ENCODE peak calls at places on chromosomes 6 and 20, in eight cellular contexts. C is GM10248, Y is foreskin keratinocyte, Q is pancreas, F is psoas muscle, X is fibroblast of lung, I is heart right ventricle, J is AG09309. D is an unnamed sample.

GRCh38 chr6:133340557-133340956 is 99.4 kb downstream of the EYA4 start:
- DNase-seq in X (peak), I (no peak), C (no peak), F (no peak), J (no peak), Y (no peak), Q (no peak), D (no peak)

GRCh38 chr6:23031986-23032385 is 462.6 kb downstream of the HDGFL1 start:
- DNase-seq in X (peak), J (no peak), Q (no peak), Y (no peak), C (no peak), F (no peak), I (no peak), D (no peak)

GRCh38 chr6:15365273-15365687 is 119.4 kb downstream of the JARID2 start:
- DNase-seq in Y (peak), I (peak), Q (peak), F (peak), J (peak), C (peak), X (peak), D (no peak)

GRCh38 chr6:16273266-16273665 is 34.9 kb downstream of the GMPR start:
- DNase-seq in C (no peak), F (no peak), I (no peak), J (no peak), X (peak), Y (no peak), Q (no peak), D (no peak)

GRCh38 chr6:84346372-84346771 is 118.9 kb upstream of the CEP162 start:
- DNase-seq in C (no peak), X (no peak), J (no peak), F (no peak), Q (no peak), I (no peak), Y (no peak), D (no peak)

GRCh38 chr6:3578981-3579380 is 122.1 kb upstream of the SLC22A23 start:
- DNase-seq in F (no peak), Q (no peak), C (no peak), I (no peak), X (no peak), Y (peak), J (no peak), D (no peak)

GRCh38 chr6:125142614-125143013 is 11.0 kb upstream of the TPD52L1 start:
- DNase-seq in Y (no peak), J (no peak), C (no peak), X (peak), F (no peak), Q (no peak), I (no peak), D (no peak)

GRCh38 chr6:142764306-142764705 is 180.7 kb downstream of the HIVEP2 start:
- DNase-seq in F (no peak), J (no peak), I (no peak), X (peak), Q (no peak), Y (no peak), C (no peak), D (no peak)

GRCh38 chr6:146345582-146345981 is 198.1 kb upstream of the RAB32 start:
- DNase-seq in Q (no peak), C (no peak), J (no peak), F (no peak), Y (no peak), I (no peak), X (no peak), D (no peak)

DNA sequence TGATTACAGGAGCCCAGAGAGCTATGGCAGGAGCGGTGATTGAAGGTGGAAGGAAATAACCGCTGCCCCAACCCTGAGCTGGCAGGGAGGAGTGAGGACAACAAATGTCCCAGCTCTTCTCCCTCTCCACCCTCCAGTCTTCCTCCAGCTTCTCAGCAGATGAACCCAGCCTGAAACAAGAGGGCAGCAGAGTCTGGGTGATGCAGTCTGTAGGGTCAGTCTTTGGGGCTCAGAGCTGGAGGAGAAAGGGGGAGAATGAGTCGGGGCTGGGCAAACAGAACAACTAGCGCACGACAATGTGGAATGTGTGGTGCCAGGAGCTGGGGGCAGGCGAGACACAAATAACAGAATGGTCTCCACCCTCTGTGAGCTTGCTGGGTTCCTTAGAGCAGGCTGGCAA is 4.5 kb upstream of the GUCA1A start:
- DNase-seq in Y (no peak), X (no peak), C (no peak), I (no peak), F (no peak), Q (no peak), J (no peak), D (no peak)
- TF ChIP-seq CTCF in Y (no peak), X (peak), C (no peak), I (no peak), F (no peak), Q (no peak), J (peak), D (no peak)

DNA sequence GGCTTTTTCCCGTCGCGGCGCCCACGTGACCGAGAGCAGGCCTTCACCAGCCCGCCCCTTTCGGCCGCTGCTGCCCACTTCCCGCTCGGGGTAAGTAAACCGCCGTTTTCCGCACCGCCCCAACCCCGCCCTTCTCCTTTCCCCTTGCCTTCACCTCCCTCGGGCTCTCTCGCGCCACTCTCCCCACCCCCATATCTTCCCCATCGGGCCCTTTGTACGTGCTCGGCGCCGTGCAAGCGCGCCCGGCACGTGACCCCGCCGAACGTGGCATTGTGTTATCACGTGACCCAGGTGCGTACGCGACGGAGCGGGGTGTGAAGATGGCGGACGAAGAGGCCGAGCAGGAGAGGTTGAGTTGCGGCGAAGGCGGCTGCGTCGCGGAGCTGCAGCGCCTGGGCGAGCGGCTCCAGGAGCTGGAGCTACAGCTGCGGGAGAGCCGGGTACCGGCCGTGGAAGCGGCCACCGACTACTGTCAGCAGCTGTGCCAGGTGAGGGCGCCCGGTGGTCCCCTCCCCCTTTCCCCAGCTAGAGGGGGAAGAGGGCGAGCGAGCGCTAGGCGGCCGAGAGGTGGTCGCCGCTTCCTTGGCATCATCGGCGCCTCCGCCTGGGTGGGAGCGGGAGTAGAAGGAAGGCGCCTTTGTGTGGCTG is at the start of gene ZNF292:
- DNase-seq in X (peak), Q (peak), C (peak), Y (peak), F (peak), I (peak), J (peak), D (peak)
- TF ChIP-seq CTCF in X (no peak), Q (no peak), C (no peak), Y (peak), F (no peak), I (no peak), J (peak), D (peak)

GRCh38 chr20:11271319-11271718 is 597.5 kb upstream of the JAG1 start:
- DNase-seq in X (no peak), F (no peak), I (no peak), C (no peak), Q (no peak), J (no peak), Y (no peak), D (no peak)
- TF ChIP-seq CTCF in X (no peak), F (no peak), I (no peak), C (no peak), Q (no peak), J (peak), Y (no peak), D (peak)

DNA sequence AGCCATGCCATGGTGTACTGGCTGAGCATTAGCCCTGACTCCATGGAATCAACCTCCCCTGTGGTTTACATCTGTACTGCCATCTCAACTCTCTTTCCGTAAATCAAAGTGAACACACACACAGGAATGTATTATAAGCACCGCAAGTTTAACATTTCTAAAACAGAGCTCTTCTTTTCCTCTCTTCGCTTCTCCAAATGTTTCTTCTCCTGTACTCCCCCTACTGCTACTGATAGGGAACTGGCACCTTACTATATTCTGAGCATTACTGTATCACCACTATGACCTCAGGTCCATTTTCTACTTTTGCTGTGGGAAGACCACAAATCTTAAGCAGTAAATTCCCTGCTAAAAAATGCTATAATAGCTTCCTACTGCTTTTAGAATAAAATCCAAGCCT is 101.2 kb downstream of the NUS1 start:
- DNase-seq in F (no peak), I (no peak), X (peak), Q (no peak), Y (no peak), J (peak), C (no peak), D (no peak)
- TF ChIP-seq CTCF in F (no peak), I (no peak), X (peak), Q (no peak), Y (no peak), J (peak), C (no peak), D (peak)

DNA sequence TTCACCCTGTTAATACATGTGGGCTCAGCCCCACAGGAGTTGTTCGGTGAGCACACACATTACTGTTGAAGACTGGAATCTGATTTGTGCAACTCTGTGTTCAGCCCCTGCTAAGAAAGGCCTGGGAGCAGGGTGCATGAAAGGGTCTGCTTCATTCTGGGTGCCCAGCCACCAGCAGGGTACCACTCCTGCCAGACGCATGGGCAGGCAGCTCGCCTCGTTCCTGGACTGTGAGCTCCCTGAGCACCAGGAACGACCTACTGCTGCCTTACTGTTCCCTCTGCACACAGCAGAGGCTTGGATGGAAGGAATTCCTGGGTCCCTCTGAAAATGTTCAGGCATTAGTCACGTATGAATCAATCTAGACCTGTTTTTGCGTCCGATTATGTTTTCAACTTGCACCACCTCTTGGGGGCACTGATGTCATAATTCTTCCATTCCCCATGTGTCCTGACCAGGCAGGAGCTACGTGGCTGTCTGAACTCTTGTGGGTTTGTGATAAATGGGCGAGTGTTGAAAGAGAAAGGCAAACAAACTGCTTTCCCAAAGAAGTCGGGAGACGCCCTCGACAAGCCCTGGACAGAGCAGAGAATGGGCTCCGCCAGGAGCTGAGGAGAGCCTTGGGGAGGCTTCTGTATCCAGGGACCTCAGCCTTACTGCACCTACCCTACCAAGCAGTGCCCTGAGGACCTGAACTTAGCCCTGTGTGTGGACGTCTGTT is 123.9 kb downstream of the LY86 start:
- DNase-seq in F (peak), C (peak), J (peak), I (no peak), Y (peak), X (peak), Q (peak), D (no peak)
- TF ChIP-seq CTCF in F (no peak), C (no peak), J (no peak), I (no peak), Y (peak), X (no peak), Q (no peak), D (no peak)

D was measured in type B pancreatic cell.